ENCODE peak calls at places on chromosomes 5 and 9, in nine cellular contexts. W is fibroblast of lung, V is HAP-1, B is A673, N is heart right ventricle, M is lung, P is adrenal gland, S is thoracic aorta, R is HepG2. F is an unnamed sample.
A peak's percentile ranks its signal among the peaks of the same experiment; 100 is the strongest.

GRCh38 chr5:174919351-174919750 is 195.0 kb downstream of the MSX2 start:
- DNase-seq in P (no peak), M (no peak), N (no peak), W (no peak), S (no peak), R (no peak), V (no peak), B (no peak), F (no peak)

GRCh38 chr9:110025551-110026170 is 182.3 kb downstream of the C9orf152 start:
- DNase-seq in B (no peak), M (no peak), P (no peak), R (no peak), V (no peak), N (no peak), W (peak; percentile 46), S (no peak), F (no peak)

GRCh38 chr9:91119147-91119546 is 242.6 kb downstream of the AUH start:
- DNase-seq in B (peak; percentile 18), S (no peak), N (no peak), W (peak; percentile 57), R (no peak), M (no peak), V (no peak), P (no peak), F (no peak)

GRCh38 chr9:106885451-106885850 is 22.5 kb downstream of the ZNF462 start:
- DNase-seq in N (no peak), V (no peak), R (no peak), P (peak; percentile 56), S (no peak), M (peak; percentile 64), W (peak; percentile 82), B (no peak), F (no peak)

GRCh38 chr9:114051281-114051680 is 26.8 kb downstream of the AMBP start:
- DNase-seq in N (no peak), S (no peak), V (no peak), W (no peak), M (no peak), P (no peak), B (no peak), R (no peak), F (no peak)

GRCh38 chr5:75512383-75513074 is 838 bp downstream of the POLK start:
- DNase-seq in B (no peak), N (no peak), R (peak; percentile 14), M (no peak), P (no peak), V (no peak), S (no peak), W (peak; percentile 6), F (no peak)

GRCh38 chr5:390571-391491 is 52.1 kb upstream of the EXOC3 start:
- DNase-seq in M (no peak), V (no peak), R (no peak), W (no peak), N (no peak), S (no peak), P (no peak), B (no peak), F (no peak)

GRCh38 chr9:127676636-127677035 is 30.2 kb upstream of the CFAP157 start:
- DNase-seq in S (no peak), V (no peak), M (no peak), N (no peak), B (no peak), W (peak; percentile 23), R (no peak), P (no peak), F (no peak)

GRCh38 chr5:179306191-179307005 is 38.9 kb downstream of the ADAMTS2 start:
- DNase-seq in W (no peak), S (no peak), B (no peak), V (no peak), R (no peak), N (peak; percentile 0), P (peak; percentile 3), M (no peak), F (no peak)

GRCh38 chr5:174312270-174312617 is 266.7 kb downstream of the NSG2 start:
- DNase-seq in R (no peak), B (no peak), M (no peak), V (no peak), S (no peak), N (no peak), P (no peak), W (no peak), F (no peak)

GRCh38 chr9:136268318-136268717 is 22.7 kb upstream of the QSOX2 start:
- DNase-seq in B (no peak), M (no peak), P (peak; percentile 42), W (no peak), V (no peak), R (peak; percentile 23), S (no peak), N (no peak), F (peak; percentile 86)
- H3K4me3 ChIP-seq in B (no peak overlapping the region), M (no peak overlapping the region), P (no peak overlapping the region), W (no peak overlapping the region), V (no peak overlapping the region), R (no peak overlapping the region), S (no peak overlapping the region), N (no peak overlapping the region), F (no peak overlapping the region)

GRCh38 chr9:93555370-93555769 is 21.0 kb upstream of the PHF2 start:
- DNase-seq in S (no peak), W (no peak), V (peak; percentile 65), B (no peak), M (no peak), R (no peak), P (no peak), N (no peak), F (no peak)
- H3K36me3 ChIP-seq in S (peaks cover 36% of the 10 kb centered on the region), W (peaks cover 14% of the 10 kb centered on the region), V (peaks cover 63% of the 10 kb centered on the region), B (peaks cover 48% of the 10 kb centered on the region), M (peaks cover 32% of the 10 kb centered on the region), R (peaks cover 83% of the 10 kb centered on the region), P (peaks cover 43% of the 10 kb centered on the region), N (peaks cover 97% of the 10 kb centered on the region), F (peaks cover 50% of the 10 kb centered on the region)

DNA sequence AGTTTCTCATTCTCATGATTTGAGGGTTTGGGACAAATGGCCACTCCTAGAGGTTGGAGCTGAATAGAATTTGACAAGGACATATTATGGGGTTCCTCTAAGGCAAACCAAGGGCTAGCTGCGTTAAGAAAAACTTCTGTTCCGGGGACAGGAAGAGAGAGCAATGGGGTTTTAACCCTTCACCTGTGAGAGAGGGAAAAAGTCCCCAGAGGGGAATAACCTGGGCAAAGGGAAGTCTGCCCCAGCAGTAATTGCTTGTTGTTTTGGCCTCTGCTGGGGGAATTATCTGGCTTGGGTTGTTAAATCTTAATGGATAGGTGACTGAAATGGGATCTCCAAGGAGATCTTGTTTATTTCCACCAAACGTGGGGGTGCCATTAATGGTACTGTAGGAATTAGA is 110.1 kb upstream of the MOCS2 start:
- DNase-seq in N (no peak), P (no peak), R (no peak), S (no peak), V (no peak), B (no peak), W (no peak), M (no peak), F (no peak)
- H3K4me3 ChIP-seq in N (no peak overlapping the region), P (no peak overlapping the region), R (no peak overlapping the region), S (no peak overlapping the region), V (no peak overlapping the region), B (no peak overlapping the region), W (no peak overlapping the region), M (no peak overlapping the region), F (no peak overlapping the region)

DNA sequence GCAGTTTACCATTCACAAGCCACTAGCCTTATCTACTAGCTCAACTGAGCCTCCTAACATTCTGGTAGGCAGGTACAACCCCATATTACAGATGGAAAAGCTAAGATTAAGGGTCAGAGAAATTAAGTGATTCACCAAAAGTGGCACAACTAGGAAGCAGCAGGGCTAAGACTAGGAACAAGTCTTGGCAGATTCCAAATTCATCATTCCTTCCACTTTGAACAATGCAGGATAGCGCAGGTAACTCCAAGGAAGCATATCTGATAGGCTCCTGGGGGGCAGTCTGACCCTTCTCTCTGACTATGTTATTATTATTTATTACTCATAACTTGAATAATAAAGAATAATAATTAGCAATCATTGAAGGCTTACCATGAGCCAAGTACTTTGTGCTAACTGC is 8.5 kb downstream of the HBEGF start:
- DNase-seq in N (no peak), S (no peak), P (no peak), W (no peak), B (no peak), V (no peak), M (no peak), R (no peak), F (no peak)
- H3K36me3 ChIP-seq in N (peaks cover 93% of the 10 kb centered on the region), S (no peaks in the 10 kb centered on the region), P (peaks cover 17% of the 10 kb centered on the region), W (peaks cover 8% of the 10 kb centered on the region), B (peaks cover 16% of the 10 kb centered on the region), V (no peaks in the 10 kb centered on the region), M (peaks cover 38% of the 10 kb centered on the region), R (no peaks in the 10 kb centered on the region), F (no peaks in the 10 kb centered on the region)

DNA sequence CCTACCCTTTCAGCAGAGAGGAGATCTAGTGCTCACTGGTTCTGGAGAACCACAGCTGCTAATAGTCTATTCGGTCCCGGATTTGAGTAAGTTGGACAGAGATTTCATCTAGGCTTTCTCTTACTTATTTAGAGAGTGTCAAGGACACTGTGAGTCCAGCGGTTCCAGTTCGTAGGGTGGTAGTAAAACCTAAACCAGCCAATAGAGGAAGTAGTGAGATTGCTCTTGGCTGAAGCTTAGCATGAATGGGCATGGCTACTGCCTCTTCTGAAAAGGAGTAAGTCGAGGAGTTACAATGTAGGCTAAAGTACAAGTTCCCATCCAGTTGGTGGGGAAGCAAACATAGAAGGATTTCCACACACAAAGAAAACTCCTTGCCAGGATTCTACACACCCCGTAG is 109.6 kb upstream of the MOCS2 start:
- DNase-seq in S (no peak), P (no peak), N (no peak), M (no peak), V (no peak), W (no peak), B (no peak), R (no peak), F (no peak)
- H3K4me3 ChIP-seq in S (no peak overlapping the region), P (no peak overlapping the region), N (no peak overlapping the region), M (no peak overlapping the region), V (no peak overlapping the region), W (no peak overlapping the region), B (no peak overlapping the region), R (no peak overlapping the region), F (no peak overlapping the region)

F was measured in WERI-Rb-1.